ENCODE peak calls at places on chromosomes 2 and 18, in eight cellular contexts. P, K, G, Y, D, L, Q and H are unnamed samples. For H3K4me1, the result is how much of the 10 kb centered on the place peaks cover.

GRCh38 chr2:201008000-201008829 is 44.8 kb upstream of the ORC2 start:
- DNase-seq in P (peak), K (no peak), G (no peak), Y (no peak), D (no peak), L (no peak), Q (peak), H (no peak)

GRCh38 chr2:127811922-127812321 is 951 bp upstream of the WDR33 start:
- DNase-seq in P (no peak), K (no peak), G (no peak), Y (no peak), D (no peak), L (no peak), Q (no peak), H (no peak)

GRCh38 chr2:19021100-19021476 is 337.3 kb downstream of the OSR1 start:
- DNase-seq in P (peak), K (peak), G (peak), Y (no peak), D (no peak), L (no peak), Q (no peak), H (no peak)

GRCh38 chr2:147440694-147441093 is 404.1 kb upstream of the ACVR2A start:
- DNase-seq in P (no peak), K (no peak), G (no peak), Y (no peak), D (no peak), L (no peak), Q (no peak), H (no peak)

GRCh38 chr2:42895134-42895795 is 102.9 kb upstream of the HAAO start:
- DNase-seq in P (no peak), K (no peak), G (no peak), Y (no peak), D (no peak), L (no peak), Q (no peak), H (no peak)

GRCh38 chr2:1612391-1613077 is 131.8 kb downstream of the PXDN start:
- DNase-seq in P (no peak), K (no peak), G (no peak), Y (no peak), D (no peak), L (no peak), Q (no peak), H (no peak)

GRCh38 chr2:68726608-68727367 is 7.8 kb upstream of the ARHGAP25 start:
- DNase-seq in P (no peak), K (no peak), G (peak), Y (no peak), D (no peak), L (no peak), Q (peak), H (peak)

GRCh38 chr2:230457073-230457768 is 41.2 kb downstream of the SP100 start:
- DNase-seq in P (no peak), K (no peak), G (peak), Y (no peak), D (no peak), L (no peak), Q (no peak), H (peak)

GRCh38 chr2:240922234-240922981 is 16.3 kb downstream of the CROCC2 start:
- DNase-seq in P (no peak), K (no peak), G (peak), Y (peak), D (peak), L (no peak), Q (peak), H (peak)

GRCh38 chr2:135999899-136000298 is 14.5 kb upstream of the DARS1 start:
- DNase-seq in P (no peak), K (no peak), G (no peak), Y (no peak), D (no peak), L (no peak), Q (no peak), H (no peak)

GRCh38 chr2:237143118-237143517 is 57.4 kb downstream of the COPS8 start:
- DNase-seq in P (no peak), K (no peak), G (no peak), Y (no peak), D (no peak), L (no peak), Q (no peak), H (no peak)

GRCh38 chr2:16861154-16861929 is 195.7 kb upstream of the CYRIA start:
- DNase-seq in P (no peak), K (no peak), G (no peak), Y (no peak), D (no peak), L (no peak), Q (no peak), H (no peak)

GRCh38 chr2:20487392-20488135 is 40.7 kb downstream of the RHOB start:
- DNase-seq in P (no peak), K (no peak), G (no peak), Y (no peak), D (no peak), L (peak), Q (no peak), H (no peak)

GRCh38 chr2:226450141-226450540 is 349.5 kb downstream of the IRS1 start:
- DNase-seq in P (no peak), K (no peak), G (no peak), Y (no peak), D (no peak), L (no peak), Q (no peak), H (no peak)

GRCh38 chr2:3867451-3867850 is 164.1 kb downstream of the DCDC2C start:
- DNase-seq in P (no peak), K (no peak), G (no peak), Y (no peak), D (no peak), L (no peak), Q (no peak), H (no peak)

GRCh38 chr2:150487537-150488429 is at the start of gene RND3:
- DNase-seq in P (peak), K (peak), G (peak), Y (peak), D (peak), L (peak), Q (peak), H (peak)

GRCh38 chr2:7473135-7473771 is 556.0 kb downstream of the RNF144A start:
- DNase-seq in P (no peak), K (no peak), G (no peak), Y (no peak), D (no peak), L (no peak), Q (no peak), H (no peak)

DNA sequence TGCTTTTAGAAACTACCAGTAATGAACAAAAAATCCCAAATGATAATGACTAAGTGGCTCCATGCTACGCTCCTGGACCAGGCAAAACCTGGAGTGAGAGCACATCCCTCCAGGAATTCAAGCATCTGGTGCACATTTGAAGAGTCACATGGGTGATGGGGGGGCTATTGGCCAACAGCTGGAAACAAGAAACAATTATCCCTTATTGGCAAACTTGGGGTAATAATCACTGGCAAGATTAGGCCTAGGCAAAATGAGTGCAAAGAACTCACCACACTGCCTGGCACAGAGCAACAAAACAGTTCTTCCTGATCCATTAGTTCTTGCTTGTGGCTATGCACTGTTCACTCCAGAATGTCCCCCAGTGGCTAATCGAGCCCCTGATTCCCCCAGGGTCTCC is 66.1 kb downstream of the GYPC start:
- DNase-seq in P (no peak), K (no peak), G (no peak), Y (no peak), D (no peak), L (no peak), Q (no peak), H (no peak)
- H3K4me1 ChIP-seq in P (under half), K (under half), G (under half), Y (under half), D (under half), L (under half), Q (under half), H (under half)

GRCh38 chr18:812123-812672 is at the start of gene YES1:
- DNase-seq in P (peak), K (peak), G (peak), Y (peak), D (peak), L (peak), Q (peak), H (peak)
- TF ChIP-seq POLR2A in P (no peak), K (peak), G (peak), Y (peak), D (peak), L (peak), Q (peak), H (peak)

GRCh38 chr18:44727291-44727690 is 46.6 kb downstream of the SETBP1 start:
- DNase-seq in P (no peak), K (no peak), G (no peak), Y (no peak), D (no peak), L (no peak), Q (no peak), H (no peak)

GRCh38 chr18:44729631-44730101 is 49.0 kb downstream of the SETBP1 start:
- DNase-seq in P (no peak), K (no peak), G (no peak), Y (no peak), D (no peak), L (no peak), Q (no peak), H (no peak)

GRCh38 chr18:44723973-44724778 is 43.5 kb downstream of the SETBP1 start:
- DNase-seq in P (no peak), K (no peak), G (no peak), Y (no peak), D (no peak), L (no peak), Q (no peak), H (no peak)

GRCh38 chr18:44723366-44723765 is 42.7 kb downstream of the SETBP1 start:
- DNase-seq in P (no peak), K (no peak), G (no peak), Y (no peak), D (no peak), L (no peak), Q (no peak), H (no peak)

GRCh38 chr18:44725300-44726096 is 44.8 kb downstream of the SETBP1 start:
- DNase-seq in P (no peak), K (no peak), G (peak), Y (peak), D (no peak), L (no peak), Q (peak), H (no peak)
- H3K4me3 ChIP-seq in P (no peak), K (no peak), G (no peak), Y (no peak), D (no peak), L (no peak), Q (no peak), H (peak)

DNA sequence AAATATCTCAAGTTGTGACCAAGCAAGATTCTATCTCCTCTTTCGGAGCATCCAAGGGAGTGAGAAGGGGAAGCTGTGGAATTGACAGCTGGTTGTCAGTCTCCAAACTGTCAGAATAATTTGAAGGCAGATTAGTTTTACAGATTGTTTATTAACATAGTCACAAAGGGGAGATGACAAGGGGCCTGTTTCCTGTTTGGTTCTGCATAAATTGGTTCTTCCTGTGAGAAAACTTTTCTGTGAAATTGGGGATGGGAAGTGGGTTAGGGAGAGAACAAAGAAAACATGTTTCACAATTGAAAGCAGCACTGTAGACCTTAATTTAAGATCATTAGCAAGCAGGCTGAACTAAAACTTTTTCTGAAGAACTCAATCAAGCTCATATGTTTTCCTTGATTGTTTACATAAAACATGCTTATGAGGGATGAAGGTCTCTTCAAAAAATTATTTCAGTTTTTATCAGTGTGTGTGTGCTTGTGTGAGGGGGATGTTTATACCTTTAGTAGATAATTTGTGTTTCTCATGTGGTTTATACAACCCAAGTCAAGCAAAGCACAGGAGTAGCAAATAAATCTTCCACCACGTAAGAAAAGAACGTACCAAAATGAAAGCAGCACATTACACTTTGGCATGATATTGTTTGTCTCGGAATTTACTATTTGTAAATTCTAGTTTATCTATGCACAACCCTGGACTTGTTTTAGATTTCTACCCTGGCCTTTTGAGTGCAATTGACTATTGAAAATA is 604.9 kb upstream of the CDH2 start:
- DNase-seq in P (no peak), K (no peak), G (no peak), Y (no peak), D (no peak), L (no peak), Q (no peak), H (no peak)
- H3K4me1 ChIP-seq in P (under half), K (under half), G (under half), Y (under half), D (under half), L (under half), Q (under half), H (under half)

DNA sequence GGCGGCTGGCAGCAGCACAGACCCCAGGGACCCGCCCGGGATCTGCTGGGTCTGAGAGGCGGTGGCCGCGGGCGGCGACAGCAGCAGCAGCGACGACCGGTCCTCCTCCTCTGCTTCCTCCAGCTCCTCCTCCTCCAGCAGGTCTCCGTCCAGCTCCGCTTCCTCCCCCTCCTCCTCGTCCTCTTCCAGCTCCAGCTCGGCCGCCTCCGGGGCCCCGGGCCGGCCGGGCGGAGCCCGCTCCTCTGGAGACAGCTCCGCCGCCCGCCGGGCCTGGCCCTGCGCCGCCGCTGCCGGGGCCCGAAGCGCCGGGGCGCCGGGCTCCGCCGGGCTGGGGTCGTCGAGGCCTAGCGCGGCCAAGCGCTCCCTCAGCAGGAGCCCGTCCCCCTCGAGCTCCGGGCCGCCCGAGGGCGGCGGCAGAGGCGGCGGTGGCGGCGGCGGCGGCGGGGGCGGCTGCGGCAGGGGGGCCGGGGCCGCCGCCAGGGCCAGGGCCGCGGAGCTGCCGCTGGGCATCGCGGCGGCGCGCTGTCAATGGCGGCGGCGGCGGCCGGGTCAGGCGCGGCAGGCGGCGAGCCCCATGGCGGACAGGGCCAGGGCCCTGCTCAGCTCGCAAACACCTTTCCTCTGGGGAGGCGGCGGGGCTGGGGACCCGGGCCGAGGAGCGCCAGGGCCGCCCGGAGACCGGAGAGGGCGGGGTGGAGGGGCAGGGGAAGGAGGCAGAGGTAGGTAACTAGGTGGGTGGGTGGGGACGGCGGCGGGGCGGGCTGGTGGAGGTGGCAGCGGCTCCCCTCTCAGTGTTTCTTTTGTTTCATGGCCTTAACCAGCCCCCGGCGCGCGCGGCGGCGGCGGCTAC is 445 bp downstream of the MEX3C start:
- DNase-seq in P (no peak), K (no peak), G (peak), Y (peak), D (no peak), L (peak), Q (peak), H (peak)
- TF ChIP-seq POLR2A in P (peak), K (no peak), G (peak), Y (peak), D (no peak), L (peak), Q (peak), H (peak)